ENCODE peak calls at places on chromosomes 11 and 22, in four cellular contexts. R is CD8-positive, alpha-beta memory T cell; B is endothelial cell; O is non-pigmented ciliary epithelial cell. G is an unnamed sample.

GRCh38 chr11:60925685-60926267 is 1.5 kb downstream of the TMEM132A start:
- DNase-seq in B (no peak), R (no peak), O (no peak), G (no peak)

GRCh38 chr11:118928108-118928869 is 2.6 kb upstream of the BCL9L start:
- DNase-seq in R (peak), B (peak), O (no peak), G (peak)

GRCh38 chr11:43870981-43871550 is 9.6 kb upstream of the ALKBH3 start:
- DNase-seq in O (no peak), R (no peak), B (no peak), G (no peak)

GRCh38 chr11:134734446-134734845 is 322.4 kb upstream of the B3GAT1 start:
- DNase-seq in B (no peak), O (no peak), R (no peak), G (no peak)

GRCh38 chr11:94734563-94735275 is 33.4 kb upstream of the AMOTL1 start:
- DNase-seq in R (no peak), O (no peak), B (no peak), G (no peak)

GRCh38 chr11:13450832-13451397 is 12.1 kb downstream of the BTBD10 start:
- DNase-seq in O (no peak), R (no peak), B (no peak), G (no peak)

GRCh38 chr11:1029686-1030085 is 6.8 kb downstream of the MUC6 start:
- DNase-seq in O (no peak), B (no peak), R (no peak), G (no peak)

GRCh38 chr11:57402188-57403066 is 12.0 kb upstream of the PRG2 start:
- DNase-seq in R (no peak), O (no peak), B (no peak), G (no peak)

GRCh38 chr11:33665666-33666065 is 35.0 kb downstream of the C11orf91 start:
- DNase-seq in R (no peak), B (no peak), O (no peak), G (no peak)

GRCh38 chr11:3156661-3157311 is 8.3 kb downstream of the OSBPL5 start:
- DNase-seq in B (no peak), R (no peak), O (no peak), G (no peak)

GRCh38 chr11:60208146-60208895 is 25.4 kb upstream of the MS4A6A start:
- DNase-seq in B (no peak), O (no peak), R (no peak), G (no peak)

GRCh38 chr11:23236846-23237550 is 376.7 kb upstream of the CCDC179 start:
- DNase-seq in B (no peak), O (no peak), R (no peak), G (no peak)

GRCh38 chr11:69207165-69207889 is 51.6 kb downstream of the SMIM38 start:
- DNase-seq in B (no peak), O (no peak), R (no peak), G (no peak)

GRCh38 chr11:3929232-3929631 is 73.8 kb downstream of the STIM1 start:
- DNase-seq in O (no peak), B (no peak), R (no peak), G (no peak)

GRCh38 chr11:58905716-58906547 is 33.4 kb upstream of the GLYATL1 start:
- DNase-seq in B (peak), R (no peak), O (peak), G (no peak)

GRCh38 chr11:69834251-69834650 is 15.0 kb upstream of the FGF3 start:
- DNase-seq in R (no peak), B (no peak), O (no peak), G (no peak)

GRCh38 chr11:126840201-126840886 is 160.2 kb downstream of the KIRREL3 start:
- DNase-seq in B (no peak), O (no peak), R (no peak), G (no peak)

GRCh38 chr11:105937331-105937730 is 84.7 kb downstream of the MSANTD4 start:
- DNase-seq in R (no peak), O (no peak), B (no peak), G (no peak)

GRCh38 chr11:27926981-27927481 is 180.9 kb downstream of the KIF18A start:
- DNase-seq in R (no peak), O (peak), B (no peak), G (no peak)

GRCh38 chr11:2779981-2780849 is 80.4 kb upstream of the KCNQ1OT1 start:
- DNase-seq in R (no peak), B (peak), O (no peak), G (no peak)

GRCh38 chr22:38940985-38941384 is 16.4 kb upstream of the APOBEC3A start:
- DNase-seq in O (no peak), R (no peak), B (no peak), G (no peak)

GRCh38 chr11:44955019-44955738 is 4.5 kb upstream of the TP53I11 start:
- DNase-seq in O (peak), B (peak), R (no peak), G (no peak)

GRCh38 chr11:44842219-44842618 is 108.5 kb downstream of the TP53I11 start:
- DNase-seq in R (no peak), B (no peak), O (peak), G (no peak)

GRCh38 chr22:20304646-20305045 is 15.2 kb downstream of the DGCR6L start:
- DNase-seq in B (no peak), O (no peak), R (no peak), G (no peak)

GRCh38 chr11:93741882-93742226 is 382 bp downstream of the C11orf54 start:
- DNase-seq in B (no peak), R (no peak), O (no peak), G (no peak)

GRCh38 chr22:47435826-47436225 is 673.4 kb downstream of the TBC1D22A start:
- DNase-seq in O (no peak), R (no peak), B (no peak), G (no peak)

GRCh38 chr22:22060200-22061084 is 77.9 kb upstream of the TOP3B start:
- DNase-seq in O (no peak), B (peak), R (peak), G (no peak)

GRCh38 chr11:13076961-13077360 is 67.8 kb downstream of the RASSF10 start:
- DNase-seq in B (no peak), O (no peak), R (no peak), G (no peak)

GRCh38 chr11:65774525-65775306 is 6.1 kb downstream of the AP5B1 start:
- DNase-seq in B (no peak), R (no peak), O (no peak), G (no peak)

GRCh38 chr22:40855960-40856512 is 403 bp downstream of the ST13 start:
- DNase-seq in O (no peak), R (peak), B (peak), G (peak)

GRCh38 chr11:72576661-72577060 is 97.6 kb downstream of the PDE2A start:
- DNase-seq in B (no peak), O (no peak), R (no peak), G (no peak)

GRCh38 chr11:1197431-1197885 is 25.4 kb upstream of the MUC5B start:
- DNase-seq in B (no peak), O (no peak), R (no peak), G (no peak)

GRCh38 chr22:20268350-20269012 is 363 bp upstream of the RTN4R start:
- DNase-seq in R (peak), O (no peak), B (peak), G (peak)

GRCh38 chr22:38766076-38766777 is 10.4 kb upstream of the SUN2 start:
- DNase-seq in O (no peak), B (peak), R (peak), G (no peak)

GRCh38 chr11:120931057-120931779 is 92.7 kb upstream of the TBCEL start:
- DNase-seq in O (no peak), B (no peak), R (no peak), G (no peak)

GRCh38 chr11:1826552-1827094 is 8.2 kb upstream of the SYT8 start:
- DNase-seq in O (no peak), B (no peak), R (no peak), G (no peak)